ENCODE peak calls at places on chromosomes 1 and 21, in nine cellular contexts. L is stimulated activated CD8-positive, alpha-beta memory T cell treated with anti-CD3 and anti-CD28 coated beads, Interleukin-15, amount 100 ng/mL, for 4 hours; Z is astrocyte of the spinal cord; S is Daoy; O is HCEC 1CT; V is NCI-H460; C is transverse colon; K is dorsolateral prefrontal cortex; G is activated effector memory CD4-positive, alpha-beta T cell treated with Interleukin-2 at 50 U/mL for 16 hours. E is an unnamed sample.

GRCh38 chr21:25635310-25635709 is 3.7 kb upstream of the JAM2 start:
- DNase-seq in L (no peak), Z (no peak), S (peak), O (no peak), V (no peak), C (no peak), K (no peak), G (no peak), E (no peak)

GRCh38 chr1:68409426-68409825 is 40.3 kb downstream of the RPE65 start:
- DNase-seq in L (no peak), Z (no peak), S (peak), O (no peak), V (no peak), C (no peak), K (no peak), G (no peak), E (no peak)

GRCh38 chr1:92832537-92833160 is 809 bp downstream of the RPL5 start:
- DNase-seq in L (no peak), Z (no peak), S (peak), O (no peak), V (no peak), C (no peak), K (peak), G (no peak), E (no peak)

GRCh38 chr21:44353200-44353970 is at the start of gene TRPM2:
- DNase-seq in L (peak), Z (no peak), S (no peak), O (peak), V (no peak), C (peak), K (no peak), G (peak), E (no peak)

GRCh38 chr1:91523462-91523861 is 22.8 kb downstream of the CDC7 start:
- DNase-seq in L (no peak), Z (no peak), S (no peak), O (no peak), V (no peak), C (no peak), K (no peak), G (no peak), E (no peak)

GRCh38 chr1:3522564-3523270 is 68.3 kb downstream of the ARHGEF16 start:
- DNase-seq in L (no peak), Z (peak), S (no peak), O (no peak), V (no peak), C (no peak), K (no peak), G (no peak), E (no peak)

GRCh38 chr1:166692354-166692753 is 146.9 kb upstream of the POGK start:
- DNase-seq in L (no peak), Z (no peak), S (no peak), O (no peak), V (no peak), C (no peak), K (no peak), G (no peak), E (no peak)

GRCh38 chr1:11682799-11683198 is 1.9 kb upstream of the MAD2L2 start:
- DNase-seq in L (no peak), Z (peak), S (no peak), O (no peak), V (no peak), C (no peak), K (no peak), G (no peak), E (no peak)

GRCh38 chr1:104706631-104707147 is 957.0 kb downstream of the AMY1C start:
- DNase-seq in L (no peak), Z (no peak), S (peak), O (no peak), V (no peak), C (no peak), K (no peak), G (no peak), E (no peak)

GRCh38 chr1:59232209-59232608 is 64.7 kb upstream of the FGGY start:
- DNase-seq in L (no peak), Z (no peak), S (no peak), O (no peak), V (no peak), C (peak), K (no peak), G (no peak), E (no peak)

GRCh38 chr1:16158993-16159831 is 3.3 kb upstream of the EPHA2 start:
- DNase-seq in L (no peak), Z (no peak), S (peak), O (no peak), V (no peak), C (peak), K (no peak), G (no peak), E (no peak)

GRCh38 chr1:119743776-119744597 is 24.7 kb downstream of the HMGCS2 start:
- DNase-seq in L (peak), Z (peak), S (peak), O (peak), V (peak), C (peak), K (peak), G (no peak), E (peak)

GRCh38 chr21:39483917-39484316 is 32.1 kb downstream of the SH3BGR start:
- DNase-seq in L (no peak), Z (peak), S (peak), O (no peak), V (no peak), C (no peak), K (no peak), G (no peak), E (no peak)

GRCh38 chr1:153860285-153860684 is 62.5 kb downstream of the GATAD2B start:
- DNase-seq in L (no peak), Z (no peak), S (no peak), O (no peak), V (no peak), C (no peak), K (no peak), G (no peak), E (no peak)

GRCh38 chr21:26194811-26195251 is 24.3 kb upstream of the APP start:
- DNase-seq in L (no peak), Z (no peak), S (no peak), O (no peak), V (no peak), C (no peak), K (no peak), G (no peak), E (no peak)

GRCh38 chr21:17903029-17903806 is 84.1 kb upstream of the C21orf91 start:
- DNase-seq in L (no peak), Z (peak), S (no peak), O (peak), V (peak), C (no peak), K (no peak), G (no peak), E (no peak)

GRCh38 chr1:196797891-196798290 is 21.6 kb upstream of the CFHR1 start:
- DNase-seq in L (no peak), Z (no peak), S (no peak), O (no peak), V (no peak), C (no peak), K (no peak), G (no peak), E (no peak)

GRCh38 chr21:45618287-45618686 is 25.2 kb upstream of the PCBP3 start:
- DNase-seq in L (no peak), Z (peak), S (peak), O (peak), V (peak), C (no peak), K (no peak), G (no peak), E (no peak)

GRCh38 chr1:92563457-92564216 is 76.9 kb upstream of the GFI1 start:
- DNase-seq in L (no peak), Z (no peak), S (no peak), O (no peak), V (no peak), C (no peak), K (no peak), G (no peak), E (no peak)

GRCh38 chr1:227466039-227466645 is 97.2 kb upstream of the ZNF678 start:
- DNase-seq in L (no peak), Z (no peak), S (no peak), O (no peak), V (no peak), C (no peak), K (no peak), G (no peak), E (no peak)

GRCh38 chr21:43306911-43307676 is 119.8 kb downstream of the SIK1 start:
- DNase-seq in L (no peak), Z (peak), S (peak), O (peak), V (no peak), C (peak), K (no peak), G (no peak), E (no peak)

GRCh38 chr1:183806650-183807049 is 1.7 kb downstream of the RGL1 start:
- DNase-seq in L (no peak), Z (no peak), S (no peak), O (no peak), V (no peak), C (no peak), K (no peak), G (no peak), E (no peak)

GRCh38 chr1:207750901-207751300 is 953 bp upstream of the CD46 start:
- DNase-seq in L (no peak), Z (no peak), S (no peak), O (no peak), V (no peak), C (no peak), K (no peak), G (no peak), E (no peak)

GRCh38 chr1:37932759-37933158 is 14.1 kb downstream of the INPP5B start:
- DNase-seq in L (no peak), Z (peak), S (peak), O (peak), V (no peak), C (no peak), K (no peak), G (no peak), E (no peak)

GRCh38 chr1:118504231-118504644 is 319.2 kb upstream of the SPAG17 start:
- DNase-seq in L (no peak), Z (no peak), S (peak), O (no peak), V (no peak), C (no peak), K (no peak), G (no peak), E (no peak)

GRCh38 chr1:161885759-161886158 is 119.6 kb downstream of the ATF6 start:
- DNase-seq in L (no peak), Z (no peak), S (no peak), O (no peak), V (no peak), C (no peak), K (no peak), G (no peak), E (no peak)

GRCh38 chr1:18288609-18289219 is 181.1 kb downstream of the IGSF21 start:
- DNase-seq in L (no peak), Z (no peak), S (no peak), O (no peak), V (no peak), C (no peak), K (no peak), G (no peak), E (no peak)

GRCh38 chr1:205928256-205928655 is 15.0 kb downstream of the SLC26A9 start:
- DNase-seq in L (no peak), Z (no peak), S (no peak), O (no peak), V (no peak), C (no peak), K (no peak), G (no peak), E (no peak)

GRCh38 chr21:32414579-32415358 is 2.3 kb downstream of the EVA1C start:
- DNase-seq in L (no peak), Z (peak), S (peak), O (peak), V (peak), C (no peak), K (no peak), G (no peak), E (no peak)

GRCh38 chr1:44721521-44722361 is 9.2 kb downstream of the RNU5D-1 start:
- DNase-seq in L (no peak), Z (peak), S (peak), O (peak), V (peak), C (peak), K (no peak), G (peak), E (peak)

GRCh38 chr1:34162852-34163766 is 1.9 kb downstream of the CSMD2 start:
- DNase-seq in L (no peak), Z (peak), S (peak), O (peak), V (peak), C (peak), K (peak), G (no peak), E (peak)

GRCh38 chr1:27602510-27603319 is 1.2 kb downstream of the AHDC1 start:
- DNase-seq in L (no peak), Z (no peak), S (peak), O (no peak), V (no peak), C (peak), K (no peak), G (peak), E (peak)

GRCh38 chr1:234782821-234783220 is 172.8 kb upstream of the IRF2BP2 start:
- DNase-seq in L (no peak), Z (no peak), S (no peak), O (no peak), V (no peak), C (no peak), K (no peak), G (no peak), E (no peak)

GRCh38 chr1:241837413-241837812 is 10.6 kb upstream of the EXO1 start:
- DNase-seq in L (no peak), Z (no peak), S (no peak), O (no peak), V (peak), C (no peak), K (no peak), G (no peak), E (no peak)